ENCODE peak calls at places on chromosomes 3 and 15, in seven cellular contexts. H is AG10803; V is NCI-H2081; N is ACHN; Y is HTR-8/SVneo; A is activated naive CD4-positive, alpha-beta T cell; M is memory B cell. S is an unnamed sample.

GRCh38 chr3:171176244-171176925 is 149.9 kb upstream of the SLC2A2 start:
- DNase-seq in H (no peak), V (no peak), N (no peak), Y (no peak), A (no peak), M (no peak), S (no peak)

GRCh38 chr3:66816110-66816761 is 181.9 kb upstream of the KBTBD8 start:
- DNase-seq in H (peak), V (peak), N (peak), Y (peak), A (no peak), M (peak), S (no peak)

GRCh38 chr15:57607570-57608000 is 15.9 kb downstream of the MYZAP start:
- DNase-seq in H (peak), V (no peak), N (peak), Y (peak), A (no peak), M (no peak), S (no peak)

GRCh38 chr3:55060921-55061555 is 133.2 kb upstream of the LRTM1 start:
- DNase-seq in H (no peak), V (no peak), N (no peak), Y (no peak), A (no peak), M (no peak), S (no peak)

GRCh38 chr3:186790261-186790981 is 7.0 kb downstream of the EIF4A2 start:
- DNase-seq in H (peak), V (peak), N (peak), Y (no peak), A (no peak), M (no peak), S (no peak)

GRCh38 chr3:32391643-32392529 is at the start of gene CMTM7:
- DNase-seq in H (peak), V (no peak), N (peak), Y (peak), A (peak), M (peak), S (peak)

GRCh38 chr15:77032052-77032646 is 37.2 kb downstream of the PSTPIP1 start:
- DNase-seq in H (no peak), V (no peak), N (no peak), Y (no peak), A (no peak), M (no peak), S (peak)

GRCh38 chr3:155869664-155870063 is 786 bp upstream of the GMPS start:
- DNase-seq in H (no peak), V (no peak), N (no peak), Y (no peak), A (no peak), M (no peak), S (no peak)

GRCh38 chr15:57505949-57506391 is 85.7 kb upstream of the MYZAP start:
- DNase-seq in H (peak), V (no peak), N (no peak), Y (no peak), A (no peak), M (no peak), S (no peak)

GRCh38 chr15:101049282-101049681 is 130.1 kb downstream of the LRRK1 start:
- DNase-seq in H (no peak), V (no peak), N (no peak), Y (no peak), A (no peak), M (no peak), S (peak)

GRCh38 chr15:70702584-70702983 is 60.8 kb downstream of the UACA start:
- DNase-seq in H (no peak), V (no peak), N (no peak), Y (no peak), A (no peak), M (no peak), S (no peak)

GRCh38 chr3:50658416-50658815 is 16.3 kb upstream of the DOCK3 start:
- DNase-seq in H (peak), V (no peak), N (no peak), Y (peak), A (no peak), M (no peak), S (no peak)

GRCh38 chr15:71462638-71463037 is 347.4 kb downstream of the THSD4 start:
- DNase-seq in H (no peak), V (no peak), N (no peak), Y (no peak), A (no peak), M (no peak), S (no peak)

GRCh38 chr15:26028086-26028740 is 165.1 kb upstream of the ATP10A start:
- DNase-seq in H (peak), V (no peak), N (no peak), Y (no peak), A (no peak), M (no peak), S (no peak)

GRCh38 chr15:62118446-62118964 is 46.6 kb downstream of the C2CD4B start:
- DNase-seq in H (no peak), V (no peak), N (peak), Y (no peak), A (no peak), M (no peak), S (no peak)

GRCh38 chr3:69930564-69930963 is 69.0 kb upstream of the SAMMSON start:
- DNase-seq in H (no peak), V (no peak), N (no peak), Y (no peak), A (no peak), M (no peak), S (no peak)

GRCh38 chr15:40549894-40550293 is 14.9 kb downstream of the CCDC32 start:
- DNase-seq in H (no peak), V (peak), N (no peak), Y (no peak), A (no peak), M (no peak), S (no peak)

GRCh38 chr15:57697588-57697987 is 8.9 kb upstream of the POLR2M start:
- DNase-seq in H (peak), V (no peak), N (no peak), Y (no peak), A (no peak), M (no peak), S (no peak)

GRCh38 chr15:73273181-73274002 is 95.4 kb downstream of the HCN4 start:
- DNase-seq in H (peak), V (peak), N (peak), Y (peak), A (no peak), M (peak), S (no peak)

GRCh38 chr15:88918738-88919137 is 5.6 kb upstream of the MFGE8 start:
- DNase-seq in H (peak), V (no peak), N (peak), Y (peak), A (no peak), M (no peak), S (no peak)